ENCODE peak calls at places on chromosomes 2 and 18, in eight cellular contexts. F, G, Z, N, T, O, M and K are unnamed samples. For H3K4me1, the result is how much of the 10 kb centered on the place peaks cover.

GRCh38 chr2:218129756-218130155 is 3.9 kb downstream of the CXCR2 start:
- DNase-seq in O (no peak), T (no peak), Z (no peak), M (no peak), N (no peak), F (no peak), G (no peak), K (no peak)

GRCh38 chr18:35522130-35522959 is 24.6 kb upstream of the INO80C start:
- DNase-seq in O (no peak), G (peak), M (no peak), N (no peak), Z (no peak), F (no peak), T (no peak), K (no peak)

GRCh38 chr2:203498161-203498560 is 36.9 kb downstream of the RAPH1 start:
- DNase-seq in O (no peak), M (peak), F (no peak), G (no peak), Z (peak), N (no peak), T (no peak), K (no peak)

GRCh38 chr18:74127483-74127750 is 20.2 kb downstream of the FBXO15 start:
- DNase-seq in O (no peak), M (no peak), N (no peak), T (no peak), Z (no peak), G (no peak), F (no peak), K (no peak)

GRCh38 chr2:183963609-183964008 is 634.7 kb upstream of the ZNF804A start:
- DNase-seq in T (no peak), Z (no peak), F (no peak), M (no peak), N (no peak), G (no peak), O (no peak), K (no peak)

GRCh38 chr2:233320470-233320869 is 12.9 kb downstream of the SAG start:
- DNase-seq in Z (no peak), M (no peak), F (no peak), G (no peak), N (no peak), O (no peak), T (no peak), K (no peak)

GRCh38 chr2:64807417-64807816 is 153.7 kb upstream of the SERTAD2 start:
- DNase-seq in G (peak), Z (peak), N (no peak), F (no peak), M (peak), O (no peak), T (no peak), K (no peak)

GRCh38 chr18:35938158-35938557 is 34.3 kb upstream of the RMP24 start:
- DNase-seq in G (no peak), F (no peak), Z (peak), N (no peak), M (no peak), T (no peak), O (no peak), K (no peak)

GRCh38 chr2:168211664-168212163 is 35.7 kb downstream of the STK39 start:
- DNase-seq in G (no peak), Z (no peak), T (no peak), M (no peak), F (no peak), O (no peak), N (no peak), K (no peak)

GRCh38 chr2:210324458-210324857 is 9.5 kb upstream of the MYL1 start:
- DNase-seq in F (no peak), Z (no peak), M (no peak), G (no peak), T (no peak), O (no peak), N (no peak), K (no peak)

GRCh38 chr2:26185304-26185928 is 12.5 kb downstream of the GAREM2 start:
- DNase-seq in G (no peak), M (no peak), N (no peak), O (no peak), Z (no peak), T (no peak), F (no peak), K (no peak)

DNA sequence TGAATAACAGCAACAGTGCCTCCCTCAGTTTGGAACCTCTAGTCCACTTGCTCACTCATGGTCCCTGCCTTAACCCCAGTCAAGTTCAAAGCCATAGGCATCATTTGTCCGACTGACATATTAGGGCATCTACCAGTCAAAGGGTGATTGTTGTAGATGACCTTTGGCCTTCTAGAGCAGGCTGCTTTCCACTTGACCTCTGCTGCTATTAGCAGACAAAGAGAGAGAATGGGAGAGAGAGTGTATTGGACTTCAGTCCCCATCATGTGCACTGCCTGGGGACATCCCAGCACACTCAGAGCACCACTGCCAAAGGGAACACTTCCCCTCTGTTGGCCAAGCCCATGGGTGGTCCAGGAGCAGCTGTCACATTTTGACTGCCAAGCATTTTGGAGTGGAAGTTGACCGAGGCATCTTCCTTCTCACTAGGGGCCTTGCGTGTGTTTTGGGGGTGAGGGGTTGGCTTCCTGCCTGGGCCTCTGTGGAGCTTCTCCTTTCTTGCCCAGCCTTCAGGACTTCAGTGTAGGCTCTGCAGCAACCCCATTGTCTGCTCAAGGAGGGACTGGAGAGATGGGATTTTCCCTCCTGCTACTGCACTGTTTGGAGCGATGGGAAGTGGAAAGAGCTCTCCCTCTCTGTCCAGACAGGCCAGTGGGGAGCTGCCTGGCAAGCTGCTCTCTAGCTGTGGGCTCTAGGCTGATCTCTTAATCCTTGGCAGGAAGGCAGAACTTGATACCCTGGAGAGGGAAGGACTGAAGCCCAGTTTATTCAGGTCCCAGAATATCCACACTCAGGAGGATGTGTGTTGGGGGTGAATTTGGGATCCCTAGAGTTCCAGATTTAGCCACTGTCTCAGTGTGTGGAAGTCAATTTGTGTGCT is 68.1 kb downstream of the TMEM247 start:
- DNase-seq in N (peak), M (no peak), G (no peak), F (no peak), T (no peak), O (peak), Z (no peak), K (peak)
- H3K4me3 ChIP-seq in N (no peak), M (no peak), G (no peak), F (no peak), T (no peak), O (peak), Z (peak), K (peak)

DNA sequence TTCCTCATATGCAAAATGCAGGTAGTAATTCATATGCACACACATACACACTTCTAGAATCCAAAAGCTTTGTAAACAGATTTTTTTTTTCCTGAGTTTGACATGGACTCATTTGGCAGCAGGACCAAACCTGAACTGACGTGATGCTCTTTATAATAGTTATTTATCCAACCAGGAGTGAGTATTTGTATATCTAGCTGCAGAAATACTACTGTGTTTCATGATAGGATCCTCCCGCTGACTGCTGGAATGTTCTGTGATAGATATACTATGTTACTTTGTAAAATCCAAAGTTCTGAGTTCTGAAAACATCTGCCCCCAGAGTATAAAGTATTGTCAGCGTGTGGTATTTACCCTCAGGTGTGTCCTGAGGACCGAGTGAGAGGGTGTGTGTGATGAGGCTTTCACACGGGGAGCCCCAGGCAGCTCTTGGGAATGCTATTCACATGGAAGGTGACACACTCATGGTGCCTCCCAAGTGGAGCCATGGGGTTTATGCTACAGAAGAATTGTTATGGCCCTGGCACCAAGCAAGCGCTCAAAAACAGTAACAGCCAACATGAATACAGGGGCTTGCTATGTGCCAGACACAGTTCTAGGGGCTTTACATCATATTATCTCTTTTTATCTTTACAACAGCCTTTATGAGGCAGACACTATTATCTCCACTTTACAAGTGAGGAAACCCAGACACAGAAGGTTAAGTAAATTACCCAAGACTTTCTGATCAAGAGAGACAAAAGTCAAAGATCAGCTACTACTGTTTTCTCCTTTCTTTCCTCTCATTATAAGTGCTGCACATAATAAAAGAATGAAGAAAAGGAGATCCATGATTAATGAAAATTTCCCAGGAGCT is 16.7 kb upstream of the TXNDC2 start:
- DNase-seq in Z (no peak), M (no peak), T (no peak), N (peak), O (no peak), G (no peak), F (no peak), K (no peak)
- H3K4me1 ChIP-seq in Z (under half), M (under half), T (under half), N (under half), O (under half), G (under half), F (under half), K (under half)

GRCh38 chr18:31098878-31099277 is 3.3 kb downstream of the DSC2 start:
- DNase-seq in T (no peak), O (no peak), Z (no peak), M (no peak), G (no peak), N (no peak), F (no peak), K (no peak)
- H3K4me3 ChIP-seq in T (no peak), O (no peak), Z (no peak), M (no peak), G (no peak), N (no peak), F (peak), K (no peak)

GRCh38 chr2:160402498-160402897 is 91.1 kb downstream of the RBMS1 start:
- DNase-seq in M (no peak), Z (peak), T (no peak), G (no peak), F (no peak), O (no peak), N (no peak), K (no peak)

GRCh38 chr2:160402997-160403979 is 90.3 kb downstream of the RBMS1 start:
- DNase-seq in N (no peak), M (peak), Z (no peak), G (no peak), F (no peak), T (no peak), O (no peak), K (no peak)

GRCh38 chr2:160401895-160402294 is 91.7 kb downstream of the RBMS1 start:
- DNase-seq in M (no peak), T (no peak), F (no peak), Z (no peak), N (no peak), O (no peak), G (no peak), K (no peak)

GRCh38 chr2:160397530-160397865 is 96.1 kb downstream of the RBMS1 start:
- DNase-seq in M (no peak), T (no peak), F (no peak), Z (peak), G (no peak), O (no peak), N (no peak), K (no peak)

GRCh38 chr2:160399880-160400279 is 93.7 kb downstream of the RBMS1 start:
- DNase-seq in Z (no peak), N (no peak), G (no peak), F (no peak), M (no peak), T (no peak), O (no peak), K (no peak)
- H3K4me1 ChIP-seq in Z (half or more), N (under half), G (under half), F (under half), M (half or more), T (half or more), O (half or more), K (under half)

DNA sequence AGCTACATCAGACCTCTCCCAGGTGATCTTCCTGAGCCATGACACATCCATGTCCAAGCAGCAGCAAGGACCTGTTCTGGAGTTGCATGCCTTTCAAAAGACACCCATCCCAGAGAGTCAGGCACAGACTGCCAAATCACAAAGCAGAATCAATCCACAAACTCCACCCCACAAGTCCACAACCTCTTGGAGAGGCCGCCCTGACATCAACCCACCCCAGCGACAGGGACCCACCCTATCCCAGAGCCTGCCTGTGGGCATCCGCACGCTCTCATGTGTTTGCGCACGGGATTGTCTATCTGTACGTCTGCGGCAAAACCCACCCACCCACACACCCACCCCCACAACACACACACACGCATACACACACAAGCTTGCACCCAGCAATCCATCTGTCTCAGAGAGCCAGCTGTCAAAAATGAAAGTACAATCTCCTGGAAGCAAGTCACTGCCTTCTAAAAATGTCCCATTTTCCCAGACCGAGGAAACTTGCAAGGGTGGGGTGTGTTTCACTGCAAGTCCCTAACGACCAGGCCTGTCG is 11.9 kb downstream of the SMAD7 start:
- DNase-seq in O (no peak), T (no peak), F (no peak), Z (no peak), G (no peak), M (no peak), N (no peak), K (no peak)
- H3K4me3 ChIP-seq in O (peak), T (peak), F (peak), Z (peak), G (no peak), M (peak), N (no peak), K (peak)

DNA sequence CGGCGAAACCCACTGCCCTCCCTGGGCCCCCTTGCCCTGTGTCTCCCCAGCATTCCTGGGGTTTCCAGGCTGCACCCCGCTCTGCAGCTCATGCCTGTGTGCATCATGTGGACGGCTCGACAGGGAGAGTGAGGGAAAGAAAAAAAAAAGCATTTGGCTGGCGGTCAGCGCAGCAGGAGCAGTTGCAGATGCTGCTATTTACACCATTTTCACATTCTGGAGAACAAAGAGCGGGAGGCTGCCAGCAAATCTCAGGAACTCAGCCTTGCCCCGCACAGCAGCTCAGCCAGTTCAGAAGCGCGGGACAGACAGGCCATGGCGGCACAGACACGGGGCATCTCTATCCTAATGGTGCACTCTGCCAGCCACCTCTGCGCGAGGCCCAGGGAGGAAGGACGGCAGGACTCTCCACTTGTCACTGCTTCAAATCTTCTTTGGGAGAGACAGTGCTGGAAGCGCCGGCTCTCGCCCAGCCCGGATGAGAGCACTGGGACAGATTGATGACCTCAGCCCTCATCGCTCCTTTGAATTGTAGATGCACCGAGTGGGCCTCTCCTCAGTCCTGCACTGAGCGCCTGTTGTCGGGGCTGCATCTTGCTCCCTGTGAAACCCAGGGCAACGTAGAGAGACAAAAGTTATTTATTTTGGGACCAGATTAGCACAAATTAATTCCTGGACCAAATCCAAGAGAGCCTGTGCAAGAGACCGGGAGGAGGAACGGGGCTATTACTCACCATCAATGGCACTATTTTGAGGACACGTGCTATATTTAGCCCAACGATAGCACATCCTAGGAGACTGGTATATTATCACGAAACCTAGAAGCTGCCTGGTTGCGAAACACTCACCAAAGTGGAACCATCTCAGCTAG is 211.3 kb upstream of the SMIM21 start:
- DNase-seq in O (no peak), G (no peak), N (no peak), F (no peak), Z (no peak), M (no peak), T (no peak), K (no peak)
- H3K4me1 ChIP-seq in O (under half), G (under half), N (under half), F (under half), Z (under half), M (under half), T (under half), K (under half)